ENCODE peak calls at places on chromosomes 2 and 18, in six cellular contexts. One of them, this sample, is unnamed.

GRCh38 chr2:102442967-102443828 is 20.2 kb downstream of the IL18RAP start:
- DNase-seq in CD8-positive, alpha-beta T cell: peak
- DNase-seq in foreskin fibroblast: peak
- DNase-seq in PC-3: peak
- DNase-seq in fibroblast of lung: peak
- DNase-seq in HFF-Myc: no peak
- DNase-seq in this sample: no peak

GRCh38 chr2:210586381-210586780 is 30.0 kb downstream of the CPS1 start:
- DNase-seq in fibroblast of lung: peak
- DNase-seq in HFF-Myc: no peak
- DNase-seq in CD8-positive, alpha-beta T cell: no peak
- DNase-seq in foreskin fibroblast: no peak
- DNase-seq in PC-3: no peak
- DNase-seq in this sample: no peak

GRCh38 chr2:123609077-123609476 is 416.0 kb upstream of the CNTNAP5 start:
- DNase-seq in CD8-positive, alpha-beta T cell: no peak
- DNase-seq in HFF-Myc: no peak
- DNase-seq in fibroblast of lung: no peak
- DNase-seq in foreskin fibroblast: no peak
- DNase-seq in PC-3: no peak
- DNase-seq in this sample: no peak

GRCh38 chr2:155600296-155600695 is 732.2 kb downstream of the NR4A2 start:
- DNase-seq in fibroblast of lung: no peak
- DNase-seq in PC-3: no peak
- DNase-seq in HFF-Myc: no peak
- DNase-seq in foreskin fibroblast: no peak
- DNase-seq in CD8-positive, alpha-beta T cell: no peak
- DNase-seq in this sample: no peak

GRCh38 chr2:9071032-9071431 is 67.5 kb upstream of the MBOAT2 start:
- DNase-seq in CD8-positive, alpha-beta T cell: no peak
- DNase-seq in fibroblast of lung: peak
- DNase-seq in HFF-Myc: peak
- DNase-seq in PC-3: peak
- DNase-seq in foreskin fibroblast: peak
- DNase-seq in this sample: no peak

GRCh38 chr2:65024149-65024829 is 31.9 kb upstream of the CEP68 start:
- DNase-seq in foreskin fibroblast: peak
- DNase-seq in HFF-Myc: no peak
- DNase-seq in CD8-positive, alpha-beta T cell: no peak
- DNase-seq in PC-3: no peak
- DNase-seq in fibroblast of lung: peak
- DNase-seq in this sample: no peak

GRCh38 chr18:78986018-78986481 is 6.4 kb downstream of the SALL3 start:
- DNase-seq in foreskin fibroblast: peak
- DNase-seq in PC-3: peak
- DNase-seq in CD8-positive, alpha-beta T cell: no peak
- DNase-seq in HFF-Myc: no peak
- DNase-seq in fibroblast of lung: no peak
- DNase-seq in this sample: no peak

GRCh38 chr2:121905201-121905600 is 149.8 kb downstream of the TSN start:
- DNase-seq in HFF-Myc: no peak
- DNase-seq in fibroblast of lung: no peak
- DNase-seq in foreskin fibroblast: no peak
- DNase-seq in CD8-positive, alpha-beta T cell: no peak
- DNase-seq in PC-3: no peak
- DNase-seq in this sample: no peak

GRCh38 chr18:8933714-8934284 is 168.7 kb upstream of the NDUFV2 start:
- DNase-seq in HFF-Myc: no peak
- DNase-seq in foreskin fibroblast: peak
- DNase-seq in fibroblast of lung: peak
- DNase-seq in PC-3: peak
- DNase-seq in CD8-positive, alpha-beta T cell: no peak
- DNase-seq in this sample: no peak

GRCh38 chr18:77101410-77102245 is 31.0 kb downstream of the MBP start:
- DNase-seq in fibroblast of lung: peak
- DNase-seq in HFF-Myc: peak
- DNase-seq in PC-3: peak
- DNase-seq in foreskin fibroblast: peak
- DNase-seq in CD8-positive, alpha-beta T cell: peak
- DNase-seq in this sample: peak

GRCh38 chr2:129619471-129619870 is 360.0 kb upstream of the RAB6C start:
- DNase-seq in foreskin fibroblast: no peak
- DNase-seq in HFF-Myc: no peak
- DNase-seq in fibroblast of lung: no peak
- DNase-seq in CD8-positive, alpha-beta T cell: no peak
- DNase-seq in PC-3: no peak
- DNase-seq in this sample: no peak

GRCh38 chr2:219562049-219563020 is 9.0 kb downstream of the OBSL1 start:
- DNase-seq in CD8-positive, alpha-beta T cell: no peak
- DNase-seq in foreskin fibroblast: no peak
- DNase-seq in PC-3: no peak
- DNase-seq in HFF-Myc: no peak
- DNase-seq in fibroblast of lung: no peak
- DNase-seq in this sample: no peak

GRCh38 chr2:126859631-126860030 is 39.1 kb upstream of the TEX51 start:
- DNase-seq in HFF-Myc: no peak
- DNase-seq in foreskin fibroblast: no peak
- DNase-seq in PC-3: no peak
- DNase-seq in CD8-positive, alpha-beta T cell: no peak
- DNase-seq in fibroblast of lung: no peak
- DNase-seq in this sample: peak

GRCh38 chr2:106097370-106098000 is 96.6 kb downstream of the UXS1 start:
- DNase-seq in fibroblast of lung: no peak
- DNase-seq in CD8-positive, alpha-beta T cell: peak
- DNase-seq in foreskin fibroblast: no peak
- DNase-seq in PC-3: no peak
- DNase-seq in HFF-Myc: no peak
- DNase-seq in this sample: no peak

GRCh38 chr2:102266204-102266603 is 45.2 kb upstream of the IL1RL1 start:
- DNase-seq in fibroblast of lung: no peak
- DNase-seq in CD8-positive, alpha-beta T cell: no peak
- DNase-seq in HFF-Myc: no peak
- DNase-seq in foreskin fibroblast: peak
- DNase-seq in PC-3: no peak
- DNase-seq in this sample: no peak

DNA sequence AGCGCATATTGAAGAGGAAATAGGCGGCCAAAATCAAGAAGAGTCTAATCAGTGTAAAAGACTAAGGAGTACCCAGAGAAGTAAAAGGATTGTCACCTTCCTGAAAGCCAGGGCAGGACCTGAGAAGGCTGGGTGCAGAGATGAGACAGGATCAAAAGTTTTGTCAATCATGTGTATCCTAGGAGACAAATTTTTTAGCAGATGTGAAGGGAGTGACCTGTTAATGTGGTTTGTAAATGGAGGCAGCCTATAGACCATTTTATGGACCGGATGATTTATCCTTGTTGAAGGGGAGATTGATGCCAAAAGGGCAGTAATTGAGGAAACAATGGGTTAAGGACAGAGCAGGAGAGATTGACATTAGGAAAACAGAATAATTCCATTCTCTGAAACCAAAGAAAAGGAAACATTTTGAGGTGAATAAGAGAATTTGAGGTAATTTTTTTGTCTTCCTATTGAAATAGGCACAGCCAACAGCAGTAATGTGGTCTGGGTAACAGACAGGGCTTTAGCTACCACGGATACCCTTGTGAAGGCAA is 856 bp downstream of the NDC80 start:
- DNase-seq in HFF-Myc: no peak
- DNase-seq in fibroblast of lung: no peak
- DNase-seq in CD8-positive, alpha-beta T cell: no peak
- DNase-seq in PC-3: peak
- DNase-seq in foreskin fibroblast: no peak
- DNase-seq in this sample: no peak
- H3K4me3 ChIP-seq in HFF-Myc: peak
- H3K4me3 ChIP-seq in fibroblast of lung: peak
- H3K4me3 ChIP-seq in CD8-positive, alpha-beta T cell: peak
- H3K4me3 ChIP-seq in PC-3: peak
- H3K4me3 ChIP-seq in foreskin fibroblast: peak
- H3K4me3 ChIP-seq in this sample: peak

DNA sequence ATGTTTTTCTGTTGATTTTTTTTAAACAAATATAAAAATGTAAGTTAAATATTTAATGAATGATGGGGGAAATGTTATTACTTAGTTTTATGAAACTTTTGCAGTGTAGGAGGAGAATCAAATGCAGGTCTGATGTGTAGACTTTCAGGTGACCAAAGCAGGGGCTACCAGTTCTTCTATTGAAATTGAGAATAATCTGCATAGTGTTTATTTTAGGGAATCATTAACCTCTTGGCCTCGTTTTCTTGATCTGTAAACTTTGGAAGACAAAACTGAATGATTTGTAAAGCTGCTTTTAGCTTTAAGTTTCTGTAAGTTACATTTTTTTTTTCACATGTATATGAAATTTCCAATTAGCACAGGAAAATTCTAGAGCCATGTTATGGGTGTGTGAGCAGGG is 99.2 kb downstream of the R3HDM1 start:
- DNase-seq in fibroblast of lung: no peak
- DNase-seq in CD8-positive, alpha-beta T cell: no peak
- DNase-seq in foreskin fibroblast: no peak
- DNase-seq in PC-3: no peak
- DNase-seq in HFF-Myc: no peak
- DNase-seq in this sample: no peak
- H3K4me3 ChIP-seq in fibroblast of lung: no peak
- H3K4me3 ChIP-seq in CD8-positive, alpha-beta T cell: no peak
- H3K4me3 ChIP-seq in foreskin fibroblast: no peak
- H3K4me3 ChIP-seq in PC-3: no peak
- H3K4me3 ChIP-seq in HFF-Myc: no peak
- H3K4me3 ChIP-seq in this sample: no peak

GRCh38 chr2:232501794-232502499 is 14.3 kb upstream of the ECEL1 start:
- DNase-seq in CD8-positive, alpha-beta T cell: no peak
- DNase-seq in fibroblast of lung: no peak
- DNase-seq in foreskin fibroblast: no peak
- DNase-seq in HFF-Myc: no peak
- DNase-seq in PC-3: no peak
- DNase-seq in this sample: no peak

GRCh38 chr2:232502901-232503791 is 15.5 kb upstream of the ECEL1 start:
- DNase-seq in fibroblast of lung: peak
- DNase-seq in PC-3: no peak
- DNase-seq in foreskin fibroblast: peak
- DNase-seq in CD8-positive, alpha-beta T cell: peak
- DNase-seq in HFF-Myc: no peak
- DNase-seq in this sample: no peak

GRCh38 chr2:232504438-232504837 is 15.8 kb upstream of the PRSS56 start:
- DNase-seq in PC-3: no peak
- DNase-seq in HFF-Myc: no peak
- DNase-seq in CD8-positive, alpha-beta T cell: no peak
- DNase-seq in foreskin fibroblast: no peak
- DNase-seq in fibroblast of lung: no peak
- DNase-seq in this sample: no peak

GRCh38 chr2:232502513-232502900 is 14.9 kb upstream of the ECEL1 start:
- DNase-seq in HFF-Myc: no peak
- DNase-seq in CD8-positive, alpha-beta T cell: no peak
- DNase-seq in fibroblast of lung: no peak
- DNase-seq in PC-3: no peak
- DNase-seq in foreskin fibroblast: no peak
- DNase-seq in this sample: no peak

DNA sequence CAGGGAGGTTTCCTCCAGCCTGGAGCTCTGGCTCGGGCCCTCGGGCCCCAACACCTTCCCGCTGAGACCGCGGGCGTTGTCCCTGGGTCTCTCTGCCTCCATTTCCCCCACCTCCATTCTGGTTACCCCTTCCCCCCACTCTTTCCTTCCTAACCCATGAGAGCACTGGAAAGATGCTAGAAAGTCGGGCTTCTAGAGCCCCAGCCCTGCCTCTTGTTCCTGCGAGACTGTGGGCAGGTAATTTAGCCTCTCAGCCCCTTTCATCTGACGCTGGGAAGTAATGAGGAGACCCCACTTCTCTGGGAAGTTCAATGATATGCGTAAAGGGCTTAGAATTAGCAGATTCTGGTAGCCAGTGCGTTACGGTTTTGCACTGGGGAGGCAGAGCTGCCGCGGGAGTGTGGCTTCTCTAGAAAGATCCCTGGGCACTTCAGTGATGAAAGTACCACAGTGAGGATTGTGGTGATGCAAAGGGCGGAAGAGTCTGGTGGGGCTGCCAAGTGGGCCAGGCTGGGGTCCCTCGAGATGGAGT is 16.2 kb upstream of the ECEL1 start:
- DNase-seq in fibroblast of lung: no peak
- DNase-seq in foreskin fibroblast: no peak
- DNase-seq in HFF-Myc: no peak
- DNase-seq in PC-3: no peak
- DNase-seq in CD8-positive, alpha-beta T cell: no peak
- DNase-seq in this sample: no peak
- H3K4me3 ChIP-seq in fibroblast of lung: no peak
- H3K4me3 ChIP-seq in foreskin fibroblast: no peak
- H3K4me3 ChIP-seq in HFF-Myc: no peak
- H3K4me3 ChIP-seq in PC-3: no peak
- H3K4me3 ChIP-seq in CD8-positive, alpha-beta T cell: no peak
- H3K4me3 ChIP-seq in this sample: peak

DNA sequence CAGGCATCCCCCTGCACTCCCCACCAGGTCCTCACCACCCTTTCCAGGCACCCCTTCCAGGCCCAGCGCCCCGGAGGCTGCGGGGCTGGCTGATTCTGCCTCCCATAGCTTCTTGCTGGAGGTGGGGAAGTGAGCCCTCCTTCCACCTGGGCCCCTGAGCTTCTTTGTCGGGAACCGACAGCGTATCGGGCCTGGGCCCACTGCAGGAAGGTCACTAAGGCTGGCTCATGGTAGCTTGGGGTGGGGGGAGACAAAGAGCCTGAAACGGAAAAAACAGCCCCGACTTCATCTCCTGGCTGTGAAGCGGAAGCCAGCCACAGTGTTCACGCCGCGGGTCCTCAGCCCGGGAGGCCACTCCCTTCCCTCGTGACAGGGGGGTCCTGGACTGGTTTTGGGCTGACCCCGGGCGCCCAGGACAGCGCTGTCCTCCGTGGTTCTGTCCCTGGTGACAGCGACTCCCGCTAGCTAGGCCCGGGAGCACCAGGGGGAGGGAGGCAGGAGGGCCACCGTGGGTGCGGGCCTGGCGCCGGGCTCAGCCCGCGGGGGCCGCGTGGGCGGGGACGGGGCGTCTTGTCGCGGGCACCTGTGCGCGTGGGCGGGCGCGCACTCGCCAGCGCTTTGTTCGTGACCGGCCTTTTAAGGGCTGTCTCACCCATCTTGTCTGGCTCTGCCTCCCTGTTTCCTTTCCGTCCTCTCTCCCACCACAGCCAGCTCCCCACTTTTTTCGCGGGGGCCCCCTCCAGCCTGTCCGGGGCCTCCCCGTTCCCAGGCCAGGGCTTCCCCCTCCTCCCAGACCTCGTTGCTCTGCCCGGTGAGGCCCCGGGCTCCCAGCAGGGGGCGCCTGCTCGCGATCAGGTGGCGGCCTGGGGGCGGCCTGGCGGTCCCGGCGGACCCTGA is 64.9 kb downstream of the DNMT3A start:
- DNase-seq in CD8-positive, alpha-beta T cell: peak
- DNase-seq in PC-3: no peak
- DNase-seq in foreskin fibroblast: peak
- DNase-seq in HFF-Myc: no peak
- DNase-seq in fibroblast of lung: no peak
- DNase-seq in this sample: no peak
- H3K4me3 ChIP-seq in CD8-positive, alpha-beta T cell: peak
- H3K4me3 ChIP-seq in PC-3: no peak
- H3K4me3 ChIP-seq in foreskin fibroblast: no peak
- H3K4me3 ChIP-seq in HFF-Myc: peak
- H3K4me3 ChIP-seq in fibroblast of lung: peak
- H3K4me3 ChIP-seq in this sample: peak

DNA sequence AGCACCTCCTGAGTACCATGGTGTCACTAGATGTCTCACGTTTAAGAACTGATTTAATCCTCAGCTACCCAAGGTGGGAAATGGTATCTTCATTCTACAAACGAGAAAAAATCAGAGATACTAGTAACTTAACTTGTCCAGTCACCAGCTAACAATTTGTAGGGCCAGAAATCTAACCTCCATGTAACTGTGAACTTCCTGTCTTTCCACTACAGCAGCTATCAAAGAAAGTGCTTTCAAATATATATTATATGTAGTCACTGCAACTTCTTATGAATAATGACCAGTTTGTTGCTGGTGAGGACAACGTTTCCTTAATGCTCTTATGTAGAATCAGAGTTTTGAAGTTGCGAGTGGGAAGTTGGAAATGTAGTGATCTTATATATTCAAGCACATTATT is 1.9 kb downstream of the REV1 start:
- DNase-seq in foreskin fibroblast: peak
- DNase-seq in PC-3: no peak
- DNase-seq in CD8-positive, alpha-beta T cell: no peak
- DNase-seq in HFF-Myc: no peak
- DNase-seq in fibroblast of lung: no peak
- DNase-seq in this sample: no peak
- H3K4me3 ChIP-seq in foreskin fibroblast: no peak
- H3K4me3 ChIP-seq in PC-3: peak
- H3K4me3 ChIP-seq in CD8-positive, alpha-beta T cell: no peak
- H3K4me3 ChIP-seq in HFF-Myc: peak
- H3K4me3 ChIP-seq in fibroblast of lung: peak
- H3K4me3 ChIP-seq in this sample: no peak